ENCODE peak calls at places on chromosomes 1 and 21, in six cellular contexts. N, A, M, U, W and B are unnamed samples.
A peak's percentile ranks its signal among the peaks of the same experiment; 100 is the strongest.

GRCh38 chr1:212718499-212718898 is 18.9 kb upstream of the BATF3 start:
- DNase-seq in N (no peak), A (no peak), M (no peak), U (no peak), W (no peak), B (no peak)

GRCh38 chr1:209266590-209267172 is 316.8 kb upstream of the CAMK1G start:
- DNase-seq in N (no peak), A (peak; percentile 5), M (peak; percentile 32), U (no peak), W (no peak), B (no peak)

GRCh38 chr1:46529031-46529630 is 22.3 kb downstream of the KNCN start:
- DNase-seq in N (no peak), A (no peak), M (no peak), U (no peak), W (no peak), B (no peak)

GRCh38 chr1:19366599-19367315 is 54.6 kb downstream of the SLC66A1 start:
- DNase-seq in N (no peak), A (no peak), M (no peak), U (no peak), W (no peak), B (no peak)

GRCh38 chr1:3596663-3597598 is 14.4 kb downstream of the MEGF6 start:
- DNase-seq in N (no peak), A (no peak), M (no peak), U (no peak), W (no peak), B (no peak)

GRCh38 chr1:115666702-115667101 is 24.9 kb downstream of the VANGL1 start:
- DNase-seq in N (no peak), A (no peak), M (no peak), U (peak; percentile 71), W (no peak), B (no peak)

GRCh38 chr1:33082575-33083112 is 1.7 kb downstream of the AZIN2 start:
- DNase-seq in N (no peak), A (no peak), M (no peak), U (no peak), W (no peak), B (no peak)

GRCh38 chr1:228804640-228805413 is 69.5 kb downstream of the RHOU start:
- DNase-seq in N (no peak), A (no peak), M (no peak), U (no peak), W (no peak), B (no peak)

GRCh38 chr21:38645282-38645681 is 147.0 kb upstream of the ERG start:
- DNase-seq in N (no peak), A (no peak), M (peak; percentile 97), U (no peak), W (no peak), B (no peak)

GRCh38 chr1:225482489-225482950 is 54.7 kb upstream of the LBR start:
- DNase-seq in N (no peak), A (no peak), M (peak; percentile 81), U (peak; percentile 30), W (no peak), B (no peak)

GRCh38 chr21:46038871-46039397 is 57.4 kb downstream of the COL6A1 start:
- DNase-seq in N (peak; percentile 50), A (no peak), M (peak; percentile 97), U (peak; percentile 66), W (peak; percentile 29), B (no peak)

GRCh38 chr1:230087034-230087721 is 20.1 kb downstream of the GALNT2 start:
- DNase-seq in N (no peak), A (no peak), M (no peak), U (no peak), W (no peak), B (no peak)

GRCh38 chr1:198564716-198565115 is 24.2 kb upstream of the ATP6V1G3 start:
- DNase-seq in N (no peak), A (no peak), M (no peak), U (no peak), W (no peak), B (no peak)

GRCh38 chr1:233518344-233518743 is 95.6 kb upstream of the KCNK1 start:
- DNase-seq in N (no peak), A (peak; percentile 25), M (peak; percentile 12), U (peak; percentile 59), W (no peak), B (no peak)

GRCh38 chr1:41547781-41548560 is 63.5 kb upstream of the EDN2 start:
- DNase-seq in N (no peak), A (no peak), M (no peak), U (no peak), W (no peak), B (no peak)

GRCh38 chr1:1058921-1059493 is 15.1 kb downstream of the RNF223 start:
- DNase-seq in N (no peak), A (peak; percentile 34), M (peak; percentile 22), U (no peak), W (no peak), B (no peak)

GRCh38 chr1:4056989-4057388 is 156.9 kb upstream of the C1orf174 start:
- DNase-seq in N (no peak), A (no peak), M (no peak), U (no peak), W (no peak), B (no peak)

GRCh38 chr1:200965111-200965510 is 58.4 kb downstream of the KIF21B start:
- DNase-seq in N (no peak), A (no peak), M (no peak), U (no peak), W (no peak), B (peak; percentile 22)

GRCh38 chr1:246320286-246320685 is 186.8 kb downstream of the SMYD3 start:
- DNase-seq in N (no peak), A (no peak), M (no peak), U (no peak), W (no peak), B (no peak)

GRCh38 chr1:228364068-228364705 is 42.4 kb downstream of the TRIM11 start:
- DNase-seq in N (no peak), A (no peak), M (no peak), U (no peak), W (peak; percentile 16), B (peak; percentile 43)

GRCh38 chr1:185775505-185775904 is 41.3 kb downstream of the HMCN1 start:
- DNase-seq in N (no peak), A (no peak), M (no peak), U (no peak), W (no peak), B (no peak)

GRCh38 chr21:16594191-16594590 is 864.4 kb downstream of the USP25 start:
- DNase-seq in N (no peak), A (no peak), M (no peak), U (no peak), W (no peak), B (no peak)

GRCh38 chr1:162011337-162012012 is 12.2 kb downstream of the OLFML2B start:
- DNase-seq in N (no peak), A (no peak), M (no peak), U (no peak), W (no peak), B (no peak)

GRCh38 chr1:66575739-66576138 is 41.8 kb downstream of the SGIP1 start:
- DNase-seq in N (no peak), A (no peak), M (peak; percentile 84), U (peak; percentile 75), W (no peak), B (no peak)

GRCh38 chr1:204177133-204177532 is 11.0 kb upstream of the REN start:
- DNase-seq in N (no peak), A (no peak), M (no peak), U (no peak), W (no peak), B (no peak)

GRCh38 chr1:230270940-230271325 is 155.2 kb downstream of the PGBD5 start:
- DNase-seq in N (no peak), A (no peak), M (peak; percentile 7), U (no peak), W (no peak), B (no peak)

GRCh38 chr1:208668991-208669390 is 424.8 kb upstream of the PLXNA2 start:
- DNase-seq in N (no peak), A (no peak), M (no peak), U (no peak), W (no peak), B (no peak)

GRCh38 chr1:61254629-61255323 is 172.4 kb downstream of the NFIA start:
- DNase-seq in N (peak; percentile 55), A (no peak), M (no peak), U (peak; percentile 74), W (no peak), B (no peak)

GRCh38 chr1:8398677-8399076 is 80.8 kb downstream of the SLC45A1 start:
- DNase-seq in N (no peak), A (no peak), M (no peak), U (no peak), W (no peak), B (no peak)
- TF ChIP-seq CTCF in N (no peak), A (no peak), M (peak; percentile 8), U (no peak), W (no peak), B (no peak)

DNA sequence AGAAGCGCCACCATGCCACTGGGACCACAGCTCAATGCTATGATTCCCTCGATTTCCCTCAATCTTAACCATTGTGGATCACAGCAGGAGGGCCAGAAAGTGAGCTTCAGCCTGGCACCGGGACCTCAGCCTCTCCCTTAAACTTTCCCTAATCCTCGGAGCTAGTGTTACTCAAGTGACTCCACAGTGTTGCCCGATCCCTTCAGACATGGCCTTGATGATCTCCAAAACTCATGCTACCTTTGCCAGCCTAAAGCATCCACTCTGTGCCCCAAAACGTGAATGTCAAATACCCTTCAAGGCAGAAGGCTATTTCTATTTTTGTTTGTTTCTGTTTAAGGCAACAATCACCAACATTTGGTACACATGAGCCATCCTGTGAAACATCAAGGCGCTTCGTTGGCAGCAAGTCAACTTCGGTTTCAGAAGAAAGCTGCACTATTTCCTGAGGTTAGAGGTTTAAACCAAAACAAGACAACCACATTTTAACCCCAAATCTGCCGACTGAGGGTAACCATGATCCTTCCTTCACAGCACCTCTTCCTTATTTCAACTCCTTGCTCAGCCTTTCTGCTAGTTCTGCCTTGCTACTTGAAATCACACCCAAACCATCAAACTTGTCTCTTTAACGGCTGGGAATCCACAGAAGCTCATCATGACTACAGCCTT is 94.4 kb upstream of the KRTAP19-8 start:
- DNase-seq in N (no peak), A (no peak), M (peak; percentile 36), U (no peak), W (no peak), B (no peak)
- H3K4me1 ChIP-seq in N (no peaks in the 10 kb centered on the region), A (no peaks in the 10 kb centered on the region), M (no peaks in the 10 kb centered on the region), U (no peaks in the 10 kb centered on the region), W (no peaks in the 10 kb centered on the region), B (no peaks in the 10 kb centered on the region)

GRCh38 chr1:42737257-42737656 is 2.8 kb downstream of the CLDN19 start:
- DNase-seq in N (no peak), A (peak; percentile 42), M (no peak), U (no peak), W (peak; percentile 78), B (peak; percentile 81)
- TF ChIP-seq CTCF in N (no peak), A (no peak), M (peak; percentile 7), U (no peak), W (no peak), B (no peak)

DNA sequence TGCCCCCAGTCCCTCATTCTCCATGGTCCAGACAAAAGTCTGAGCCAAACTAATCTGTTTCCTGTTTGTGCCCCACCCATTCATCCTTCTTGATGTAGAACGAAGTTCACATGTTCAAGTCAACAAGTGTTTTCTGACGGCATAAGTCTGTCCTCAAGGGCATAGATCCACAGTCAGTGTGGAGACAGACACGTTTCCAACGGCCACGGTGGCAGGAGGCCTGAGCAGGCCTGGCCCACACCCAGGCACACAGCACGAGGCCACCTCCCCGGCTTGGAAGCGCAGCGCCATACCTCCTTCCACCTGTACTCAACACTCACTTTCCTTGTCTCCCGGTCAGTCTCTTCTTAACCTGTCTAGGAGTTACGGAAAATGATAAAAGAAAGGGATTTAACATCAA is 16.1 kb downstream of the ADORA1 start:
- DNase-seq in N (no peak), A (no peak), M (no peak), U (no peak), W (no peak), B (peak; percentile 35)
- H3K4me1 ChIP-seq in N (no peaks in the 10 kb centered on the region), A (peaks cover 10% of the 10 kb centered on the region), M (peaks cover 3% of the 10 kb centered on the region), U (no peaks in the 10 kb centered on the region), W (no peaks in the 10 kb centered on the region), B (no peaks in the 10 kb centered on the region)

GRCh38 chr1:189708674-189709073 is 769.0 kb downstream of the BRINP3 start:
- DNase-seq in N (no peak), A (no peak), M (peak; percentile 4), U (no peak), W (no peak), B (no peak)
- TF ChIP-seq CTCF in N (no peak), A (no peak), M (peak; percentile 14), U (no peak), W (no peak), B (no peak)